ENCODE peak calls at places on chromosomes 6 and 20, in five cellular contexts. M is mammary epithelial cell, H is NCI-H748 treated with DMSO at 0.1 percent for 48 hours, Y is brain microvascular endothelial cell, V is upper lobe of right lung. A is an unnamed sample.

GRCh38 chr6:3962897-3963296 is 113.7 kb downstream of the FAM50B start:
- DNase-seq in M (no peak), H (peak; percentile 59), Y (peak; percentile 81), V (no peak), A (no peak)

GRCh38 chr6:88494401-88495140 is 328.4 kb upstream of the CNR1 start:
- DNase-seq in M (no peak), H (no peak), Y (no peak), V (no peak), A (no peak)

GRCh38 chr20:56247954-56248782 is at the start of gene MC3R:
- DNase-seq in M (peak; percentile 39), H (peak; percentile 4), Y (peak; percentile 5), V (peak; percentile 69), A (peak; percentile 42)

GRCh38 chr6:39279539-39279938 is 34.7 kb downstream of the KCNK17 start:
- DNase-seq in M (no peak), H (no peak), Y (no peak), V (peak; percentile 57), A (no peak)

GRCh38 chr20:41524980-41525613 is 93.1 kb downstream of the CHD6 start:
- DNase-seq in M (peak; percentile 68), H (no peak), Y (peak; percentile 27), V (peak; percentile 84), A (no peak)

GRCh38 chr20:52958206-52958605 is 14.0 kb upstream of the TSHZ2 start:
- DNase-seq in M (no peak), H (no peak), Y (no peak), V (no peak), A (no peak)

GRCh38 chr20:38550274-38550673 is 30.7 kb upstream of the ADIG start:
- DNase-seq in M (no peak), H (no peak), Y (no peak), V (no peak), A (no peak)

GRCh38 chr6:103122766-103123601 is 1729.5 kb downstream of the GRIK2 start:
- DNase-seq in M (peak; percentile 25), H (peak; percentile 78), Y (peak; percentile 40), V (peak; percentile 75), A (peak; percentile 74)

GRCh38 chr6:149264629-149265028 is 52.9 kb upstream of the TAB2 start:
- DNase-seq in M (no peak), H (peak; percentile 15), Y (no peak), V (no peak), A (peak; percentile 69)

GRCh38 chr20:2809690-2810089 is 5.1 kb upstream of the C20orf141 start:
- DNase-seq in M (no peak), H (no peak), Y (no peak), V (no peak), A (no peak)

GRCh38 chr20:16476032-16476431 is 97.2 kb downstream of the KIF16B start:
- DNase-seq in M (peak; percentile 23), H (peak; percentile 56), Y (peak; percentile 19), V (no peak), A (peak; percentile 53)

GRCh38 chr20:54650201-54650722 is 174.9 kb downstream of the DOK5 start:
- DNase-seq in M (no peak), H (no peak), Y (no peak), V (no peak), A (no peak)

GRCh38 chr6:151807513-151808330 is at the start of gene ESR1:
- DNase-seq in M (peak; percentile 3), H (no peak), Y (peak; percentile 15), V (peak; percentile 64), A (peak; percentile 24)

GRCh38 chr6:49551866-49552129 is 1.3 kb downstream of the C6orf141 start:
- DNase-seq in M (no peak), H (no peak), Y (no peak), V (no peak), A (no peak)

GRCh38 chr6:166957087-166957804 is 896 bp upstream of the RNASET2 start:
- DNase-seq in M (no peak), H (no peak), Y (no peak), V (peak; percentile 88), A (no peak)

GRCh38 chr6:39062014-39062740 is 13.6 kb downstream of the GLP1R start:
- DNase-seq in M (no peak), H (peak; percentile 76), Y (no peak), V (no peak), A (no peak)

GRCh38 chr6:53494076-53494475 is 50.8 kb downstream of the GCLC start:
- DNase-seq in M (no peak), H (no peak), Y (no peak), V (no peak), A (no peak)

GRCh38 chr6:56349196-56349595 is 101.8 kb upstream of the COL21A1 start:
- DNase-seq in M (no peak), H (no peak), Y (no peak), V (no peak), A (no peak)

GRCh38 chr6:7723041-7723447 is 2.9 kb upstream of the BMP6 start:
- DNase-seq in M (peak; percentile 58), H (peak; percentile 77), Y (peak; percentile 83), V (peak; percentile 76), A (peak; percentile 74)

GRCh38 chr6:139336488-139336887 is 38.0 kb downstream of the CITED2 start:
- DNase-seq in M (peak; percentile 41), H (no peak), Y (no peak), V (no peak), A (no peak)

GRCh38 chr6:106591111-106591825 is 38.0 kb downstream of the RTN4IP1 start:
- DNase-seq in M (peak; percentile 60), H (no peak), Y (peak; percentile 62), V (no peak), A (no peak)

GRCh38 chr20:23316626-23317025 is 34.0 kb upstream of the NXT1 start:
- DNase-seq in M (no peak), H (no peak), Y (no peak), V (no peak), A (no peak)

GRCh38 chr6:169971951-169972651 is 220.7 kb downstream of the ERMARD start:
- DNase-seq in M (no peak), H (no peak), Y (no peak), V (peak; percentile 43), A (no peak)

GRCh38 chr6:160767019-160767646 is 65.1 kb downstream of the PLG start:
- DNase-seq in M (peak; percentile 52), H (peak; percentile 54), Y (peak; percentile 35), V (peak; percentile 85), A (peak; percentile 86)

GRCh38 chr6:53796791-53797190 is 2.0 kb downstream of the LRRC1 start:
- DNase-seq in M (peak; percentile 68), H (no peak), Y (no peak), V (no peak), A (no peak)

GRCh38 chr6:144725731-144726522 is 440.8 kb downstream of the UTRN start:
- DNase-seq in M (peak; percentile 53), H (no peak), Y (no peak), V (no peak), A (peak; percentile 55)

A was measured in NCI-H1417.